ENCODE peak calls at places on chromosomes 2 and 18, in four cellular contexts. T is endothelial cell of umbilical vein, C is GM12878, G is HepG2. E is an unnamed sample.

GRCh38 chr2:10327896-10328666 is 25.4 kb downstream of the HPCAL1 start:
- DNase-seq in T (no peak), C (no peak), G (no peak), E (no peak)

GRCh38 chr2:36371963-36372391 is 16.4 kb downstream of the CRIM1 start:
- DNase-seq in T (peak; percentile 83), C (no peak), G (peak; percentile 73), E (no peak)

GRCh38 chr2:118980022-118980421 is 38.0 kb downstream of the MARCO start:
- DNase-seq in T (no peak), C (no peak), G (no peak), E (no peak)

GRCh38 chr18:48328473-48329205 is 80.5 kb downstream of the ZBTB7C start:
- DNase-seq in T (no peak), C (no peak), G (no peak), E (no peak)

GRCh38 chr2:28134857-28135256 is 244.3 kb downstream of the BABAM2 start:
- DNase-seq in T (no peak), C (no peak), G (no peak), E (no peak)

GRCh38 chr2:30777662-30778505 is 29.4 kb downstream of the CAPN13 start:
- DNase-seq in T (no peak), C (no peak), G (no peak), E (no peak)

GRCh38 chr2:37776487-37776886 is 105.0 kb upstream of the CDC42EP3 start:
- DNase-seq in T (peak; percentile 58), C (no peak), G (no peak), E (peak; percentile 31)

GRCh38 chr2:65722028-65722427 is 289.6 kb upstream of the SPRED2 start:
- DNase-seq in T (no peak), C (no peak), G (no peak), E (peak; percentile 10)

GRCh38 chr18:78979058-78979680 is 449 bp upstream of the SALL3 start:
- DNase-seq in T (no peak), C (no peak), G (no peak), E (no peak)

GRCh38 chr18:9137168-9138066 is 836 bp downstream of the ANKRD12 start:
- DNase-seq in T (peak; percentile 78), C (no peak), G (peak; percentile 53), E (peak; percentile 80)
- TF ChIP-seq POLR2A in T (no peak), C (no peak), G (peak; percentile 3), E (no peak)

GRCh38 chr18:12639990-12640880 is 17.7 kb downstream of the SPIRE1 start:
- DNase-seq in T (peak; percentile 82), C (no peak), G (peak; percentile 68), E (no peak)
- TF ChIP-seq MYC in T (no peak), C (no peak), G (no peak), E (no peak)

GRCh38 chr2:20450201-20451108 is 3.6 kb downstream of the RHOB start:
- DNase-seq in T (peak; percentile 96), C (no peak), G (peak; percentile 87), E (no peak)
- TF ChIP-seq POLR2A in T (peak; percentile 97), C (no peak), G (peak; percentile 95), E (no peak)

DNA sequence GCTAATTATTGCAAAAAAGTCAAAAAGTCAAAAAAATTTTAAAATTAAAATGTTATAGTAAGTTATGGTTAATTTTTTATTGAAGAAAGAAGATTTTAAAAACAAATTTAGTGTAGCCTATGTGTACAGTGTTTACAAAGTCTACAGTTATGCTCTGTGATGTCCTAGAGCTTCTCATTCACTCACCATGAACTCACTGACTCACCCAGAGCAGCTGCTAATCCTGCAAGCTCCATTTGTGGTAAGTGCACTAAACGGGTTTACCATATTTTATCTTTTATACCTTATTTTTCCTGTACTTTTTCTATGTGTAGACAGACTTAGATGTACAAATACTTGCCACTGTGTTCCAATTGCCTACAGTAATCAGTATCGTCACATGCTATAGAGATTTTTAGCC is 788.2 kb downstream of the DSC3 start:
- DNase-seq in T (no peak), C (no peak), G (no peak), E (no peak)
- TF ChIP-seq MYC in T (no peak), C (no peak), G (no peak), E (no peak)

GRCh38 chr2:241618836-241619235 is 18.1 kb downstream of the THAP4 start:
- DNase-seq in T (no peak), C (no peak), G (no peak), E (no peak)

GRCh38 chr2:241619602-241620418 is 17.1 kb downstream of the THAP4 start:
- DNase-seq in T (no peak), C (no peak), G (no peak), E (no peak)

GRCh38 chr2:241617431-241618154 is 19.4 kb downstream of the THAP4 start:
- DNase-seq in T (peak; percentile 41), C (peak; percentile 35), G (no peak), E (no peak)

GRCh38 chr2:241616168-241617125 is 20.5 kb downstream of the THAP4 start:
- DNase-seq in T (no peak), C (no peak), G (no peak), E (no peak)

DNA sequence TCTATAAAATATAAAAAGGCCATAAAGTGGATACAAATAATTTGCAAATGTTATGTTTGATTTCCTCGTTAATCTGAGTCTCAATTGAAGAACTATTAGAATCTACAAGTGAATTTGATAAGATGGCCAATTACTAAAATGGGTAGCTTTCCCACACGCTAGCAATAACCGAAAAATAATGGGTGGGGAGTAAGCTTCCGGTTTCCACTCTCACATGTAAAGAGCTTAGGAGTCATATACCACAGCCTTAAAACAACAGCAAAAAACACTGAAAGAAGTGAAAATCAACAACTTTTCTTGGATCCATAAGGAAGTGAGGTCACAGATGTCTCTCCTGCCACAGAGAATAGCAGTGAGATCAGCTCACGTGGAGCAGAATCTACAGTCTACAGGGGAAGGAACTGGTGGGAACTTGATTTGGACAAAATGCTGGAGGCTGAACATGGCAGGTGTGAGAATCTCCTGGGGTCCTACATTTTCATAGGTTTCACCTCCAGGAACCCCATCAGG is 18.6 kb downstream of the THAP4 start:
- DNase-seq in T (no peak), C (peak; percentile 11), G (no peak), E (no peak)
- TF ChIP-seq POLR2A in T (no peak), C (no peak), G (no peak), E (no peak)

DNA sequence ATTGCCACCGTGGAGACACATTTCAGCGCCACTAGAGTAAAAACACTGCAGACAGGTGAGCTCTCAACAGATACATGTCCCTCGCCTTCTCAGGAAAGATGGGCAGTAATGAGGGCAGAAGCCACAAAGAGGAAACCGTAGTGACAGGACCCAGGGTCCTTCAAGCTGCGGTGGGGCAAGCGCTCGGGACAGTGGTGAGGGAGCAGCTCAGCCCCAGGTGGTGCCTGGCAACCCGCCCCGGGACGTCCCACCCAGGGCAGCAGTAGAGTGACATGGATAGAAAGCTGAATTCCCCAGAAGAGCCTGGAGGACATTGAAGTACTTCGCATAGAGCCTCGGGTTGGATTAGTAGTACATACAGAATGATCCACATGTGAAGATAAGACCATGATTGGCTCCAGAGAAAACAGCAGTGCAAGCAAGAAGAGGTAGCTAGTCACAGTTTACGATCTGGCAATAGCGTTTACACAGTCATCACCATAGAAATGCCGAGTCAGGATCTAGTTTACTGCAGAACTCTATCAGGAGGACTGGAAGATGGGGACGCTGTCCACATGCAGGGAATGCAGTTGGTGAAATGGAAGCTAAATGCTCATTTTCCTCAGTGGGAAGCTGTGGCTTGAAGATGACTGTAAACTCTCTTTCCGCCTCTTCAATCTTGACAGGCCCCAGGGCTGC is 37.4 kb upstream of the ALPP start:
- DNase-seq in T (no peak), C (no peak), G (no peak), E (no peak)
- TF ChIP-seq MYC in T (no peak), C (no peak), G (no peak), E (no peak)

E was measured in NB4.